ENCODE peak calls at places on chromosome 1, in seven cellular contexts. X is left ventricle myocardium inferior; V is mesothelial cell of epicardium; H is progenitor cell of endocrine pancreas; R is IMR-90; D is CD8-positive, alpha-beta T cell; I is WERI-Rb-1. C is an unnamed sample.

GRCh38 chr1:17561561-17561985 is 22.1 kb downstream of the ARHGEF10L start:
- DNase-seq in X (peak), V (no peak), H (no peak), R (no peak), D (no peak), I (no peak), C (no peak)

GRCh38 chr1:150549496-150550221 is 451 bp downstream of the ADAMTSL4 start:
- DNase-seq in X (peak), V (no peak), H (no peak), R (no peak), D (peak), I (no peak), C (no peak)

GRCh38 chr1:66927528-66927927 is 2.7 kb downstream of the MIER1 start:
- DNase-seq in X (no peak), V (no peak), H (no peak), R (no peak), D (no peak), I (no peak), C (no peak)

GRCh38 chr1:56525463-56526155 is 53.8 kb downstream of the PLPP3 start:
- DNase-seq in X (peak), V (no peak), H (no peak), R (peak), D (no peak), I (no peak), C (no peak)

GRCh38 chr1:237736372-237737029 is 154.2 kb downstream of the ZP4 start:
- DNase-seq in X (no peak), V (no peak), H (no peak), R (peak), D (no peak), I (no peak), C (no peak)

GRCh38 chr1:65164633-65165032 is 16.6 kb downstream of the AK4 start:
- DNase-seq in X (no peak), V (no peak), H (no peak), R (no peak), D (no peak), I (no peak), C (no peak)

GRCh38 chr1:110190282-110190929 is 19.7 kb upstream of the KCNC4 start:
- DNase-seq in X (peak), V (no peak), H (no peak), R (no peak), D (no peak), I (no peak), C (no peak)

GRCh38 chr1:212149566-212149965 is 114.0 kb downstream of the DTL start:
- DNase-seq in X (no peak), V (no peak), H (no peak), R (no peak), D (no peak), I (no peak), C (no peak)

GRCh38 chr1:119298687-119299086 is 69.9 kb upstream of the HAO2 start:
- DNase-seq in X (no peak), V (no peak), H (no peak), R (peak), D (no peak), I (no peak), C (no peak)

GRCh38 chr1:200900877-200901276 is 6.2 kb downstream of the INAVA start:
- DNase-seq in X (no peak), V (no peak), H (no peak), R (no peak), D (no peak), I (peak), C (no peak)

GRCh38 chr1:200444478-200444877 is 34.6 kb upstream of the ZNF281 start:
- DNase-seq in X (no peak), V (no peak), H (no peak), R (no peak), D (no peak), I (no peak), C (no peak)

GRCh38 chr1:61951731-61952585 is 209.7 kb downstream of the PATJ start:
- DNase-seq in X (no peak), V (no peak), H (no peak), R (peak), D (no peak), I (no peak), C (no peak)

GRCh38 chr1:110636149-110636935 is 30.2 kb upstream of the KCNA2 start:
- DNase-seq in X (no peak), V (no peak), H (no peak), R (no peak), D (peak), I (no peak), C (no peak)

GRCh38 chr1:230105754-230106625 is 39.0 kb downstream of the GALNT2 start:
- DNase-seq in X (no peak), V (no peak), H (no peak), R (peak), D (no peak), I (no peak), C (no peak)

GRCh38 chr1:158246650-158247049 is 7.6 kb upstream of the CD1A start:
- DNase-seq in X (no peak), V (no peak), H (no peak), R (no peak), D (no peak), I (no peak), C (no peak)

GRCh38 chr1:75079535-75080290 is 54.5 kb upstream of the LHX8 start:
- DNase-seq in X (no peak), V (no peak), H (no peak), R (no peak), D (no peak), I (peak), C (no peak)

GRCh38 chr1:67040405-67040804 is 13.5 kb downstream of the SLC35D1 start:
- DNase-seq in X (no peak), V (no peak), H (no peak), R (no peak), D (no peak), I (no peak), C (no peak)

GRCh38 chr1:32494196-32494595 is 29.3 kb downstream of the ZBTB8B start:
- DNase-seq in X (no peak), V (no peak), H (no peak), R (no peak), D (no peak), I (no peak), C (no peak)

GRCh38 chr1:64163972-64164371 is 39.5 kb upstream of the UBE2U start:
- DNase-seq in X (no peak), V (no peak), H (no peak), R (peak), D (no peak), I (no peak), C (no peak)

GRCh38 chr1:55813619-55814018 is 598.5 kb upstream of the USP24 start:
- DNase-seq in X (peak), V (no peak), H (no peak), R (peak), D (no peak), I (no peak), C (no peak)

GRCh38 chr1:86756062-86756406 is 51.7 kb downstream of the SH3GLB1 start:
- DNase-seq in X (no peak), V (no peak), H (no peak), R (no peak), D (no peak), I (no peak), C (no peak)

GRCh38 chr1:160460683-160461287 is 60.4 kb downstream of the VANGL2 start:
- DNase-seq in X (no peak), V (no peak), H (no peak), R (no peak), D (no peak), I (no peak), C (no peak)

GRCh38 chr1:171343727-171344472 is 29.9 kb downstream of the FMO4 start:
- DNase-seq in X (no peak), V (no peak), H (no peak), R (no peak), D (no peak), I (no peak), C (no peak)

GRCh38 chr1:118991448-118991847 is 3.3 kb upstream of the TBX15 start:
- DNase-seq in X (no peak), V (no peak), H (no peak), R (no peak), D (no peak), I (no peak), C (no peak)

GRCh38 chr1:175287849-175288248 is 95.3 kb upstream of the KIAA0040 start:
- DNase-seq in X (no peak), V (no peak), H (no peak), R (no peak), D (no peak), I (no peak), C (no peak)

GRCh38 chr1:109790735-109791494 is 27.2 kb upstream of the EPS8L3 start:
- DNase-seq in X (peak), V (no peak), H (no peak), R (peak), D (peak), I (peak), C (no peak)

GRCh38 chr1:228320394-228320793 is 86.2 kb downstream of the TRIM11 start:
- DNase-seq in X (no peak), V (no peak), H (no peak), R (no peak), D (no peak), I (no peak), C (no peak)

GRCh38 chr1:212514056-212514614 is 81.4 kb downstream of the NENF start:
- DNase-seq in X (peak), V (no peak), H (no peak), R (peak), D (peak), I (no peak), C (no peak)

GRCh38 chr1:38076038-38076437 is 29.4 kb upstream of the POU3F1 start:
- DNase-seq in X (no peak), V (peak), H (peak), R (peak), D (no peak), I (peak), C (peak)

GRCh38 chr1:225612265-225612664 is 40.7 kb downstream of the ENAH start:
- DNase-seq in X (no peak), V (no peak), H (no peak), R (no peak), D (no peak), I (no peak), C (no peak)

GRCh38 chr1:152003846-152004442 is 10.3 kb upstream of the S100A10 start:
- DNase-seq in X (no peak), V (no peak), H (no peak), R (no peak), D (no peak), I (no peak), C (no peak)

GRCh38 chr1:232378266-232379041 is 251.5 kb downstream of the SIPA1L2 start:
- DNase-seq in X (no peak), V (no peak), H (no peak), R (no peak), D (no peak), I (no peak), C (no peak)

GRCh38 chr1:81298321-81298720 is 502.4 kb upstream of the ADGRL2 start:
- DNase-seq in X (no peak), V (no peak), H (no peak), R (peak), D (no peak), I (no peak), C (no peak)

GRCh38 chr1:33370286-33370685 is 49.4 kb upstream of the A3GALT2 start:
- DNase-seq in X (peak), V (no peak), H (no peak), R (peak), D (no peak), I (no peak), C (no peak)

GRCh38 chr1:151061012-151061401 is 810 bp downstream of the MLLT11 start:
- DNase-seq in X (no peak), V (no peak), H (no peak), R (peak), D (no peak), I (peak), C (no peak)

GRCh38 chr1:29469457-29469856 is 233.1 kb downstream of the PTPRU start:
- DNase-seq in X (peak), V (no peak), H (no peak), R (no peak), D (no peak), I (peak), C (no peak)

GRCh38 chr1:201883786-201884185 is 4.9 kb upstream of the SHISA4 start:
- DNase-seq in X (peak), V (no peak), H (no peak), R (peak), D (no peak), I (peak), C (no peak)

DNA sequence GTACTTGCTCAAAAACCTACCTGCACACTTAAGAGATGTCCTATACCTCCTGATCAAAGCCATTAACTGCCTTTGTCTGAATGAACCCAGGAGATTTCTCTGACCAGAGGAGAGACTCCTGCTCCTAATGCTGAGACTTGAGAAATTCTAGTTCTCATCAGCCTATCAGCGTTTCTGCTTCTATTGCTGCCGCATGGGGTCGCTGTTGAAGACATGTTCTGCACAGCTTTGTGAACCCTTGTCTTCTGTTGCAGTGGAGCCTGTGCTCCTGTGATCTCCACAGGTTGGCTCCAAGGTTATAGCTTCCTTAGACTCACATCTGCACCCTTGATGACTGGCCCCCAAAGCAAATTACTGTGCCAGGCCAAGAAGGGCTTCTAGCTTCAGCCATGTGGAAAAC is 40.2 kb downstream of the EDN2 start:
- DNase-seq in X (no peak), V (no peak), H (no peak), R (no peak), D (no peak), I (no peak), C (no peak)
- TF ChIP-seq CTCF in X (peak), V (no peak), H (no peak), R (no peak), D (peak), I (peak), C (peak)

DNA sequence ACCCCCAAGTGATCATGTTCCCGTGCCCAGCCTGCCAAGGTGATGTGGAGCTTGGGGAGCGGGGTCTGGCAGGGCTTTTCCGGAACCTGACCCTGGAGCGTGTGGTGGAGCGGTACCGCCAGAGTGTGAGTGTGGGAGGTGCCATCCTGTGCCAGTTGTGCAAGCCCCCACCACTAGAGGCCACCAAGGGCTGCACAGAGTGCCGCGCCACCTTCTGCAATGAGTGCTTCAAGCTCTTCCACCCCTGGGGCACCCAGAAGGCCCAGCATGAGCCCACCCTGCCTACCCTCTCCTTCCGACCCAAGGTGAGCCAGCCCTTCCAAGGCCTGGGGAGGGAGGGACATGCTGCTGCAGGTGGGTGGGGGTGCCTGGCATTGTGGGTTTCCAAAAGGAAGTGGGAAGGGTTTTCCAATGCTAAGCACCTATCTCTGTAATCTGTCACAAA is 2.3 kb downstream of the TRIM46 start:
- DNase-seq in X (no peak), V (no peak), H (no peak), R (no peak), D (peak), I (peak), C (no peak)
- TF ChIP-seq CTCF in X (no peak), V (no peak), H (no peak), R (no peak), D (no peak), I (peak), C (no peak)

GRCh38 chr1:107142370-107142668 is 1.5 kb downstream of the NTNG1 start:
- DNase-seq in X (no peak), V (no peak), H (no peak), R (no peak), D (no peak), I (no peak), C (no peak)
- TF ChIP-seq CTCF in X (peak), V (no peak), H (no peak), R (no peak), D (peak), I (no peak), C (peak)

DNA sequence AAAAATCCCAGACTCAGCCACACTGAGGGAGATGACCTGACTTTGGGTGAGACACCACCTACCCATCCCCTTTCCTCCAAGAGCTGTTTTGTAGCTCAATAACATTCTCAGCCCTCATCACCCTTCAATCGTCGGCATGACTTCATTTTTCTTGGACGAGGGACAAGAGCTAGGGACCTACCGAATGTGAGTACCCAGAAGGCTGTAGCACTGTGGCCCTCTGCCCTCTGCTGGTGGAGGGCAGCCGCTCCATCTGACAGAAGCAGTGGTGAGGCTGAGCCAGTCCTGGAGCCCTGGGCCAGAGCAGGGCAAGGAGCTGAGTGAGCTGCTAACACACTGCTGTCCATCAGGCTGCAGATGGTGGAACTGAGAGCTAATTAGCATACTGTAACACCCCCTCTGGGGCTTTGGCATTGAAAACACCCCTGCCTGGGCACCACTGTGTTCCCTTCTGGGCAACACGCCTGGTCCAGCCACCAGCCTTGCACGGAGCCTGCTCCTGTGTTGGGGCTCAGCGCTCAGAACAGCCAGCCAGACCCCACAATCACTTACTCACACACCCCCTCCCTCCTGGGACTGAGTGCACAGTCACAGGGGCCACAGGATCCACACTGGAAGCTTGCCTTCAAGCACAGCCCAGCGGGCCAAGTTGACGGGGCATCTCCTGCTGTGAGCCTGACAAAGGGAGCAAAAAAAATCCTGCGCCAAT is 18.3 kb upstream of the ALPL start:
- DNase-seq in X (no peak), V (no peak), H (no peak), R (peak), D (no peak), I (peak), C (no peak)
- TF ChIP-seq CTCF in X (peak), V (no peak), H (peak), R (peak), D (peak), I (peak), C (peak)

DNA sequence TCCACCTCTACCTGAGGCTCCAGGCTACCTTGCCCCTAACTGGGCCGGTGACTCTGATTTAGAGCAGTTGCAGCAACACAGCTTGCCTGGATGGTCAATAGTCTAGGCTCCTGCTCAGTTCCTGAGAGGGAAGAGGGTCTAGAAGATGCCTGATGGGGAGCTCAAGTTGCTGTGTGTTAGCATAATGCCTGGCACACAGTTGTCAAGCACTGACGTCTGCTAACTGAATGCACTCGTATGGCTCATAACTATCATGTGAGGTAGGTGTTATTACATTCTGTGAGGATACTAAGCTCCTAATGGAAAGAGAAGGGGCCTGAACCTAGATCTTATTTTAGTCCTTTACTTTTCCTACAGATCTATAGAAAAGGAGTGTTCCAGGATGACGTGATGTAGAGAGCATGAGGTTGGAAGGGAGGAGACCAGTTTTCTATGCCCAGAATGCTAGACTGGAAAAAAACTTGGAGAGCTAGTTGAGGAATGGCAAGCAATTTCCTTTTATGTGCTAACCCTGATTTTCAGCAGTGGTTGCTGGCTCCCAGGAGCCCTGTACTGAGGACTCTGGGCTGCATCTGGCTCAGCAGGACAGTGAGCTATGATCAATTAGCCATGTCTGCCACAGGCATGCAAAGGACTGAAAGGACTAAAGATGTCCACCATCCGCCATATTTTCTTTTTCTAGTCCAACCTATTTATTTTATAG is 30.0 kb downstream of the FAM78B start:
- DNase-seq in X (no peak), V (no peak), H (no peak), R (no peak), D (no peak), I (no peak), C (no peak)
- TF ChIP-seq CTCF in X (no peak), V (no peak), H (no peak), R (no peak), D (no peak), I (no peak), C (no peak)

DNA sequence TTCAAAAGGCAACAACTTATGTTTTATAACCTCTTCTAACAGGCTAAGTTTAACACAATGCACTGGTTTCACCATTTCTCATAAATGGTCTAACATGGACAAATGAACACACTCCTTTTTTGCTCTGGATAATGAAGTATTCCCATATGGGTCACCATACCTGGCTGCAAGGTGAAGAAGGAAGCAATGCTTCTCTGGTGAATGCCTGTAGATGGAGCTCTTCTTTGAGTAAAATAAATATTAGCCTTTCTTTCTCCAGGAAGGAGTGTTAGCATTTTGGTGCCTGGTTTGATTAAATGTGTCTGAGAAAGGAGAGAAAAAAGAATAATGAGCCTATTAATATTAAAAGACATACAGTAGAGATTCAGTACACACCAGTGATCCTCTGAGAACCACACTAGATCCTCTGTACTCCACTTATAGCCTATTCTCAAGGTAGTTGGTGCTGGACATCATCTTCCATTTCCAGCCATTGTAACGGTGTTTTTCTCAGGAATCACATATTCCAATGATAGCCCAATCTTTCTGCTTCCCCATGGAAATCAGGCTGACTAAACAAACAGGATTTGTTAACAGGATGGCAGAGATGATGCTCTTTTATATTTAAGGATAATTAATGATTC is 17.6 kb downstream of the MTFR1L start:
- DNase-seq in X (no peak), V (no peak), H (no peak), R (no peak), D (no peak), I (no peak), C (no peak)
- TF ChIP-seq CTCF in X (peak), V (no peak), H (peak), R (peak), D (no peak), I (peak), C (peak)

GRCh38 chr1:46197551-46198025 is 646 bp downstream of the POMGNT1 start:
- DNase-seq in X (no peak), V (no peak), H (no peak), R (no peak), D (no peak), I (no peak), C (no peak)

GRCh38 chr1:46199233-46199749 is 1.1 kb upstream of the POMGNT1 start:
- DNase-seq in X (no peak), V (no peak), H (no peak), R (no peak), D (no peak), I (no peak), C (no peak)

GRCh38 chr1:46194641-46195179 is 3.5 kb downstream of the POMGNT1 start:
- DNase-seq in X (no peak), V (no peak), H (no peak), R (no peak), D (no peak), I (no peak), C (no peak)

GRCh38 chr1:46196609-46197008 is 1.6 kb downstream of the POMGNT1 start:
- DNase-seq in X (no peak), V (no peak), H (no peak), R (no peak), D (no peak), I (no peak), C (no peak)

GRCh38 chr1:46198026-46198826 is at the start of gene POMGNT1:
- DNase-seq in X (peak), V (peak), H (peak), R (peak), D (peak), I (peak), C (peak)
- TF ChIP-seq CTCF in X (no peak), V (no peak), H (no peak), R (peak), D (no peak), I (peak), C (no peak)

C was measured in neural crest cell.